ENCODE peak calls at places on chromosome 2, in seven cellular contexts. One of them, this sample, is unnamed.

GRCh38 chr2:217160978-217161973 is 301.4 kb upstream of the TNP1 start:
- DNase-seq in GM12878: no peak
- DNase-seq in A549: no peak
- DNase-seq in astrocyte of the spinal cord: no peak
- DNase-seq in IMR-90: no peak
- DNase-seq in cardiac muscle cell: no peak
- DNase-seq in lower leg skin: no peak
- DNase-seq in this sample: no peak

GRCh38 chr2:138267161-138267901 is 234.2 kb upstream of the SPOPL start:
- DNase-seq in GM12878: peak
- DNase-seq in A549: no peak
- DNase-seq in astrocyte of the spinal cord: peak
- DNase-seq in IMR-90: peak
- DNase-seq in cardiac muscle cell: peak
- DNase-seq in lower leg skin: no peak
- DNase-seq in this sample: no peak

GRCh38 chr2:82391386-82391785 is 2067.7 kb downstream of the SUCLG1 start:
- DNase-seq in GM12878: no peak
- DNase-seq in A549: no peak
- DNase-seq in astrocyte of the spinal cord: no peak
- DNase-seq in IMR-90: no peak
- DNase-seq in cardiac muscle cell: no peak
- DNase-seq in lower leg skin: no peak
- DNase-seq in this sample: no peak

GRCh38 chr2:51256736-51257135 is 224.8 kb upstream of the NRXN1 start:
- DNase-seq in GM12878: no peak
- DNase-seq in A549: no peak
- DNase-seq in astrocyte of the spinal cord: no peak
- DNase-seq in IMR-90: no peak
- DNase-seq in cardiac muscle cell: no peak
- DNase-seq in lower leg skin: no peak
- DNase-seq in this sample: no peak

GRCh38 chr2:121709776-121710469 is 26.8 kb downstream of the NIFK start:
- DNase-seq in GM12878: no peak
- DNase-seq in A549: no peak
- DNase-seq in astrocyte of the spinal cord: no peak
- DNase-seq in IMR-90: no peak
- DNase-seq in cardiac muscle cell: no peak
- DNase-seq in lower leg skin: no peak
- DNase-seq in this sample: no peak

GRCh38 chr2:168596881-168597280 is 140.8 kb downstream of the CERS6 start:
- DNase-seq in GM12878: no peak
- DNase-seq in A549: no peak
- DNase-seq in astrocyte of the spinal cord: no peak
- DNase-seq in IMR-90: peak
- DNase-seq in cardiac muscle cell: no peak
- DNase-seq in lower leg skin: no peak
- DNase-seq in this sample: no peak

GRCh38 chr2:121019756-121020155 is 265.2 kb downstream of the TFCP2L1 start:
- DNase-seq in GM12878: no peak
- DNase-seq in A549: no peak
- DNase-seq in astrocyte of the spinal cord: no peak
- DNase-seq in IMR-90: no peak
- DNase-seq in cardiac muscle cell: no peak
- DNase-seq in lower leg skin: peak
- DNase-seq in this sample: no peak

GRCh38 chr2:41966431-41966893 is 81.4 kb upstream of the PKDCC start:
- DNase-seq in GM12878: no peak
- DNase-seq in A549: peak
- DNase-seq in astrocyte of the spinal cord: peak
- DNase-seq in IMR-90: peak
- DNase-seq in cardiac muscle cell: peak
- DNase-seq in lower leg skin: peak
- DNase-seq in this sample: no peak

GRCh38 chr2:1245193-1245592 is 168.1 kb upstream of the TPO start:
- DNase-seq in GM12878: no peak
- DNase-seq in A549: no peak
- DNase-seq in astrocyte of the spinal cord: no peak
- DNase-seq in IMR-90: no peak
- DNase-seq in cardiac muscle cell: no peak
- DNase-seq in lower leg skin: no peak
- DNase-seq in this sample: no peak

GRCh38 chr2:1251520-1251919 is 161.7 kb upstream of the TPO start:
- DNase-seq in GM12878: no peak
- DNase-seq in A549: no peak
- DNase-seq in astrocyte of the spinal cord: no peak
- DNase-seq in IMR-90: no peak
- DNase-seq in cardiac muscle cell: no peak
- DNase-seq in lower leg skin: no peak
- DNase-seq in this sample: no peak

GRCh38 chr2:1248187-1248586 is 165.1 kb upstream of the TPO start:
- DNase-seq in GM12878: no peak
- DNase-seq in A549: no peak
- DNase-seq in astrocyte of the spinal cord: no peak
- DNase-seq in IMR-90: no peak
- DNase-seq in cardiac muscle cell: no peak
- DNase-seq in lower leg skin: no peak
- DNase-seq in this sample: no peak

GRCh38 chr2:1249897-1250687 is 163.2 kb upstream of the TPO start:
- DNase-seq in GM12878: no peak
- DNase-seq in A549: no peak
- DNase-seq in astrocyte of the spinal cord: no peak
- DNase-seq in IMR-90: no peak
- DNase-seq in cardiac muscle cell: no peak
- DNase-seq in lower leg skin: no peak
- DNase-seq in this sample: no peak

DNA sequence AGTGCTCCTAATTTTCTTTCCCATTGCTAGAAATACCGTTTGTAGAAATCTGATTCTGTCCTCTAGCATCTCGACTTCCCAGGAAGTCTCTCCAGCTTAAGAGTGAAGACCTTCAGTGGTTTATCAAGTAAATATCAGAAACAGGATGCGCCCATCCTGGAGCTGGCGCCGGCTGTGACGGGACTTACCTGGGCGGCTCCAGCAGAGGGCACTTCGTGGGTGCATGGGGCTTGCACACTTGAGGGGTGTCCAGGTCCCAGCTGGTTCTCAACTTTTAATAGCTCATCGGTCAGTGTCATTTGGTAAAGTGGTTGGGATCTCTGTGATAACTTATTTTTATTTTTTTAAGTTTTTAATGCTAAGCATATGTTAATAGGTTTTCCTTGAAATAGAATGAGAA is 167.0 kb upstream of the TPO start:
- DNase-seq in GM12878: no peak
- DNase-seq in A549: no peak
- DNase-seq in astrocyte of the spinal cord: no peak
- DNase-seq in IMR-90: no peak
- DNase-seq in cardiac muscle cell: no peak
- DNase-seq in lower leg skin: no peak
- DNase-seq in this sample: no peak
- TF ChIP-seq CTCF in GM12878: no peak
- TF ChIP-seq CTCF in A549: no peak
- TF ChIP-seq CTCF in astrocyte of the spinal cord: no peak
- TF ChIP-seq CTCF in IMR-90: no peak
- TF ChIP-seq CTCF in cardiac muscle cell: no peak
- TF ChIP-seq CTCF in lower leg skin: no peak
- TF ChIP-seq CTCF in this sample: no peak

GRCh38 chr2:158686166-158686792 is 108.8 kb upstream of the DAPL1 start:
- DNase-seq in GM12878: no peak
- DNase-seq in A549: no peak
- DNase-seq in astrocyte of the spinal cord: no peak
- DNase-seq in IMR-90: peak
- DNase-seq in cardiac muscle cell: peak
- DNase-seq in lower leg skin: no peak
- DNase-seq in this sample: no peak

GRCh38 chr2:158687315-158687714 is 107.8 kb upstream of the DAPL1 start:
- DNase-seq in GM12878: no peak
- DNase-seq in A549: no peak
- DNase-seq in astrocyte of the spinal cord: no peak
- DNase-seq in IMR-90: no peak
- DNase-seq in cardiac muscle cell: no peak
- DNase-seq in lower leg skin: no peak
- DNase-seq in this sample: no peak

GRCh38 chr2:158691619-158692018 is 103.5 kb upstream of the DAPL1 start:
- DNase-seq in GM12878: no peak
- DNase-seq in A549: no peak
- DNase-seq in astrocyte of the spinal cord: no peak
- DNase-seq in IMR-90: no peak
- DNase-seq in cardiac muscle cell: no peak
- DNase-seq in lower leg skin: no peak
- DNase-seq in this sample: no peak

GRCh38 chr2:158690823-158691222 is 104.3 kb upstream of the DAPL1 start:
- DNase-seq in GM12878: no peak
- DNase-seq in A549: no peak
- DNase-seq in astrocyte of the spinal cord: no peak
- DNase-seq in IMR-90: no peak
- DNase-seq in cardiac muscle cell: no peak
- DNase-seq in lower leg skin: no peak
- DNase-seq in this sample: no peak

DNA sequence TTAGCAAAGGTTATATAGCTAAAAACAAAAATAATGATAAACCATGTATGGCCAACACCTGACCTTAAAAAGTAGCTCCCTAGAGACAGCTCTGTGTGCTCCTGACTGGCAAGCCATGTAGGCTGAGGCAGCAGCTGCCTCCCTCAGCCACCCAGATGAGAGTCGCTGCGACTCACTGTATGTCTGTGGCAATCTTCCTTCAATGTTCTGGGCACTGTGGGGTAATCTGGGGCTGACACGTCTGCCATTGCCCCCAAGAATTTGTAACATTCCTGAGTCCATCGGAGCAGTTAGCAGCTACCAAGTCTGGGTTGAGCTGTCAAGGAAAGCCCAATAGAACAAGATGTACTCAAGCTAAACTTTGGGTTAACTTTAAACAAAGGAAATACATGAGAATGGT is 106.4 kb upstream of the DAPL1 start:
- DNase-seq in GM12878: no peak
- DNase-seq in A549: no peak
- DNase-seq in astrocyte of the spinal cord: peak
- DNase-seq in IMR-90: peak
- DNase-seq in cardiac muscle cell: peak
- DNase-seq in lower leg skin: no peak
- DNase-seq in this sample: no peak
- TF ChIP-seq CTCF in GM12878: no peak
- TF ChIP-seq CTCF in A549: no peak
- TF ChIP-seq CTCF in astrocyte of the spinal cord: no peak
- TF ChIP-seq CTCF in IMR-90: no peak
- TF ChIP-seq CTCF in cardiac muscle cell: no peak
- TF ChIP-seq CTCF in lower leg skin: no peak
- TF ChIP-seq CTCF in this sample: no peak

DNA sequence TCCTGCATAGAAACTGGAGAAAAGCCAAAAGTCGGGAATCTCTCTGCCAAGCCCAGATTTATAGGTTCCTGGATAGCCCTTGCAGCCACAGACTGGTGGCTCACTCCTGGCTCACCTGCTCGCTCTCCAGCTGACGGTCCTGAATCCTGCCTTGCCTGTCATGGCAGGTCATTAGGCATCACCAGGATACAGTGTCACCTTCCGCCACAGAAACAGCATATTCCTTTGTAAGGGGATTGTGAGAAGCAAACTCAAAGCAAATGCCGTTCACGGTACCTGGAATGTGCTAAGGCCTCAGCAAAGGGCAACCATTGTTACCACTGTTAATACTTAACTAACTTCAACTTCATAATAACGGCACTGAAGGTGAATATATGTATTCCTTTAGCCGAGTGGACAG is 57.1 kb upstream of the GPR45 start:
- DNase-seq in GM12878: no peak
- DNase-seq in A549: no peak
- DNase-seq in astrocyte of the spinal cord: no peak
- DNase-seq in IMR-90: no peak
- DNase-seq in cardiac muscle cell: no peak
- DNase-seq in lower leg skin: no peak
- DNase-seq in this sample: no peak
- TF ChIP-seq CTCF in GM12878: no peak
- TF ChIP-seq CTCF in A549: no peak
- TF ChIP-seq CTCF in astrocyte of the spinal cord: no peak
- TF ChIP-seq CTCF in IMR-90: no peak
- TF ChIP-seq CTCF in cardiac muscle cell: no peak
- TF ChIP-seq CTCF in lower leg skin: no peak
- TF ChIP-seq CTCF in this sample: no peak

GRCh38 chr2:28338754-28339325 is 53.8 kb upstream of the FOSL2 start:
- DNase-seq in GM12878: no peak
- DNase-seq in A549: no peak
- DNase-seq in astrocyte of the spinal cord: no peak
- DNase-seq in IMR-90: no peak
- DNase-seq in cardiac muscle cell: no peak
- DNase-seq in lower leg skin: no peak
- DNase-seq in this sample: no peak

GRCh38 chr2:28342081-28342967 is 50.3 kb upstream of the FOSL2 start:
- DNase-seq in GM12878: no peak
- DNase-seq in A549: peak
- DNase-seq in astrocyte of the spinal cord: peak
- DNase-seq in IMR-90: peak
- DNase-seq in cardiac muscle cell: peak
- DNase-seq in lower leg skin: peak
- DNase-seq in this sample: no peak

GRCh38 chr2:28341208-28341891 is 51.3 kb upstream of the FOSL2 start:
- DNase-seq in GM12878: no peak
- DNase-seq in A549: no peak
- DNase-seq in astrocyte of the spinal cord: no peak
- DNase-seq in IMR-90: no peak
- DNase-seq in cardiac muscle cell: no peak
- DNase-seq in lower leg skin: no peak
- DNase-seq in this sample: no peak

GRCh38 chr2:28339516-28340175 is 53.0 kb upstream of the FOSL2 start:
- DNase-seq in GM12878: no peak
- DNase-seq in A549: no peak
- DNase-seq in astrocyte of the spinal cord: no peak
- DNase-seq in IMR-90: no peak
- DNase-seq in cardiac muscle cell: peak
- DNase-seq in lower leg skin: no peak
- DNase-seq in this sample: no peak

DNA sequence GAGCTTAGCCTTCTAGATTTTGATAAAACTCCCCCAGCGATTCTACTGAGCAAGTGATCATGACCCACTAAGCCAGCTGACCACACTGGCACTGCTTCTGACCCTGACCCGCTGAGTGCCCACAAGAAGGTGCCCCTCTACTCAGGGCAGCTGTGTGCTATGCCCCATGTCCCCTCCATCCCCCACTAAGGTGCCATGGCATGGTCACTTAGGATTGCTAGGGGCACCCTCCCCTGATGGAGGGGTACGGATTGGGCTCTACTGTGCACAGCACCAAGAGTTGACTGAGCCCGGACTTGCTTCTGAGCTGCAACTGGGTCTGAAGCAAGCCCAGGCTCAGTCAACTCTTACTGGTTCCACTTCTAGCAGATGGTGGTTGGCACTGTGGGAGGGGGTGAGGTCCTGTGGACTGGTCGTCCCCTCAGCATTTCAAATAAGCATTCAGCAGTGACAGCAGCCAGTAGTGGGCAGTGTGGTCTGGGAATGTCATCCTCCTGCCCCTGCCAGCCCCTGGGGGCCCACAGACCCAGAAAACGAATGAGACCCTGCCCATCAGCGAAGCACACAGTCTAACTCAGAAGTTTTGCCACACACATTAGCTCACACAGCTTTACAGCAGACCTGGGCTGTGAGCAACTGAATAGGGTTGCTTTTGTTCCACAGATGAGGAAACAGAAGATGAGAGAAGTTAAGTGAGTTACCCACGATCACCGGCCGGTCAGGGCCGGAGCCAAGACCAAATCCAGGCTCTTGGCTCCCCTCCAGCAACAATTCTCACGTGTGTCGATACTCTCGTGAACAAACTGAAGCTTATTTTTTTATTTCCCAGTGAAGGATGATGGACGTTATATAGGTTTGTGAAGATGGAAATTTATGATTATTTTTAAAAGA is 52.1 kb upstream of the FOSL2 start:
- DNase-seq in GM12878: no peak
- DNase-seq in A549: no peak
- DNase-seq in astrocyte of the spinal cord: no peak
- DNase-seq in IMR-90: no peak
- DNase-seq in cardiac muscle cell: no peak
- DNase-seq in lower leg skin: no peak
- DNase-seq in this sample: no peak
- TF ChIP-seq CTCF in GM12878: no peak
- TF ChIP-seq CTCF in A549: peak
- TF ChIP-seq CTCF in astrocyte of the spinal cord: peak
- TF ChIP-seq CTCF in IMR-90: no peak
- TF ChIP-seq CTCF in cardiac muscle cell: no peak
- TF ChIP-seq CTCF in lower leg skin: no peak
- TF ChIP-seq CTCF in this sample: no peak

This sample was measured in GM12864.